ENCODE peak calls at places on chromosome 7, in eight cellular contexts. C is AG09309; H is H1; S is NCI-H460; K is NCI-H1417; A is GM19239; W is activated CD8-positive, alpha-beta memory T cell treated with anti-CD3 and anti-CD28 coated beads for 48 hours; Q is iPS DF 6.9. J is an unnamed sample.

GRCh38 chr7:113283861-113284260 is 165.5 kb upstream of the SMIM30 start:
- DNase-seq in C (no peak), H (no peak), S (no peak), K (no peak), A (no peak), W (no peak), Q (no peak), J (no peak)

GRCh38 chr7:147022056-147022455 is 905.5 kb downstream of the CNTNAP2 start:
- DNase-seq in C (no peak), H (no peak), S (no peak), K (no peak), A (no peak), W (no peak), Q (no peak), J (no peak)

GRCh38 chr7:11706666-11707605 is 125.1 kb downstream of the THSD7A start:
- DNase-seq in C (no peak), H (no peak), S (peak; percentile 5), K (peak; percentile 41), A (no peak), W (no peak), Q (no peak), J (no peak)

GRCh38 chr7:158620418-158620817 is 32.8 kb upstream of the PTPRN2 start:
- DNase-seq in C (no peak), H (no peak), S (no peak), K (no peak), A (no peak), W (no peak), Q (no peak), J (no peak)

GRCh38 chr7:151114151-151115090 is 28.1 kb downstream of the AGAP3 start:
- DNase-seq in C (peak; percentile 5), H (peak; percentile 75), S (no peak), K (no peak), A (no peak), W (no peak), Q (no peak), J (peak; percentile 58)

GRCh38 chr7:42645906-42646305 is 266.0 kb downstream of the C7orf25 start:
- DNase-seq in C (no peak), H (no peak), S (no peak), K (no peak), A (no peak), W (no peak), Q (no peak), J (no peak)

GRCh38 chr7:28419717-28420116 is 7.4 kb downstream of the CREB5 start:
- DNase-seq in C (peak; percentile 61), H (no peak), S (peak; percentile 48), K (no peak), A (no peak), W (no peak), Q (no peak), J (no peak)

GRCh38 chr7:2726316-2727018 is 38.5 kb downstream of the AMZ1 start:
- DNase-seq in C (no peak), H (no peak), S (no peak), K (no peak), A (no peak), W (no peak), Q (no peak), J (no peak)

GRCh38 chr7:22356855-22357310 is at the start of gene RAPGEF5:
- DNase-seq in C (no peak), H (peak; percentile 63), S (no peak), K (peak; percentile 80), A (peak; percentile 65), W (no peak), Q (no peak), J (peak; percentile 49)

J was measured in glutamatergic neuron.